ENCODE peak calls at places on chromosomes 11 and 22, in ten cellular contexts. T, M, O, X, A, B, W, G, V and L are unnamed samples.

GRCh38 chr11:128525411-128526243 is 61.7 kb downstream of the ETS1 start:
- DNase-seq in G (no peak), W (peak), O (peak), A (peak), X (peak), M (no peak), V (peak), T (no peak), B (no peak), L (peak)

GRCh38 chr22:50252081-50253045 is 1.3 kb upstream of the HDAC10 start:
- DNase-seq in O (peak), M (peak), B (no peak), T (no peak), X (no peak), V (peak), W (peak), A (no peak), G (peak), L (peak)

GRCh38 chr11:110679323-110679980 is 32.8 kb downstream of the ARHGAP20 start:
- DNase-seq in M (no peak), O (no peak), A (no peak), X (no peak), W (no peak), T (no peak), V (no peak), G (peak), B (no peak), L (peak)

GRCh38 chr22:44403930-44404329 is 91.2 kb upstream of the SHISAL1 start:
- DNase-seq in M (no peak), A (no peak), V (no peak), X (no peak), O (no peak), B (no peak), T (no peak), W (no peak), G (no peak), L (no peak)

GRCh38 chr11:99632969-99633368 is 612.2 kb downstream of the CNTN5 start:
- DNase-seq in V (no peak), X (no peak), A (no peak), M (no peak), B (no peak), W (no peak), O (no peak), G (no peak), T (no peak), L (no peak)

GRCh38 chr11:20243974-20244373 is 83.7 kb upstream of the DBX1 start:
- DNase-seq in V (no peak), O (no peak), A (no peak), M (no peak), G (no peak), T (no peak), W (no peak), B (no peak), X (no peak), L (no peak)

GRCh38 chr11:6531267-6531752 is 34.2 kb downstream of the DNHD1 start:
- DNase-seq in V (no peak), X (no peak), O (peak), G (peak), W (no peak), T (peak), B (peak), M (no peak), A (peak), L (peak)

GRCh38 chr11:120563698-120564572 is 52.4 kb downstream of the GRIK4 start:
- DNase-seq in T (no peak), X (peak), G (no peak), B (no peak), V (no peak), A (no peak), O (no peak), M (no peak), W (no peak), L (no peak)

GRCh38 chr11:77770629-77771028 is 49.9 kb downstream of the RSF1 start:
- DNase-seq in A (no peak), G (no peak), X (no peak), V (no peak), M (no peak), W (no peak), T (no peak), O (no peak), B (no peak), L (no peak)

GRCh38 chr11:104781719-104782376 is 116.4 kb downstream of the CASP12 start:
- DNase-seq in X (no peak), V (no peak), T (no peak), B (no peak), W (no peak), G (no peak), O (no peak), M (no peak), A (peak), L (no peak)

GRCh38 chr11:128551641-128552335 is 35.6 kb downstream of the ETS1 start:
- DNase-seq in B (no peak), X (no peak), O (peak), M (no peak), V (no peak), W (no peak), A (no peak), G (no peak), T (no peak), L (no peak)

GRCh38 chr11:16805942-16806341 is 67.5 kb downstream of the C11orf58 start:
- DNase-seq in O (no peak), X (no peak), V (no peak), W (peak), G (no peak), T (no peak), M (no peak), A (no peak), B (no peak), L (no peak)

GRCh38 chr22:42437488-42438292 is 5.5 kb upstream of the NFAM1 start:
- DNase-seq in T (no peak), V (peak), O (peak), G (peak), W (no peak), M (peak), A (no peak), B (no peak), X (peak), L (peak)

GRCh38 chr11:70538641-70539359 is 140.5 kb downstream of the CTTN start:
- DNase-seq in B (no peak), T (no peak), A (no peak), M (no peak), O (no peak), G (no peak), W (no peak), X (no peak), V (no peak), L (no peak)